ENCODE peak calls at places on chromosomes 2 and 18, in six cellular contexts. Z is GM23338, O is breast epithelium, V is cardiac muscle cell, N is left ventricle myocardium inferior, U is pancreas. K is an unnamed sample.

GRCh38 chr2:151771599-151772358 is 37.5 kb upstream of the NEB start:
- DNase-seq in Z (no peak), O (no peak), V (no peak), N (no peak), U (no peak), K (no peak)

GRCh38 chr2:47908682-47909081 is 2.4 kb upstream of the FBXO11 start:
- DNase-seq in Z (no peak), O (no peak), V (no peak), N (no peak), U (no peak), K (no peak)

GRCh38 chr18:75492897-75493296 is 65.4 kb upstream of the SMIM21 start:
- DNase-seq in Z (no peak), O (no peak), V (no peak), N (no peak), U (no peak), K (no peak)

GRCh38 chr18:77899972-77900754 is 650.5 kb downstream of the GALR1 start:
- DNase-seq in Z (peak), O (no peak), V (peak), N (peak), U (peak), K (peak)

GRCh38 chr18:7414459-7414858 is 152.7 kb upstream of the PTPRM start:
- DNase-seq in Z (no peak), O (no peak), V (no peak), N (peak), U (no peak), K (no peak)

GRCh38 chr18:74819433-74820059 is 221.9 kb downstream of the ZNF407 start:
- DNase-seq in Z (peak), O (no peak), V (peak), N (no peak), U (no peak), K (peak)

GRCh38 chr2:157246212-157247067 is 11.1 kb upstream of the GALNT5 start:
- DNase-seq in Z (peak), O (no peak), V (no peak), N (no peak), U (no peak), K (peak)

GRCh38 chr2:115214050-115214449 is 771.6 kb downstream of the DPP10 start:
- DNase-seq in Z (peak), O (no peak), V (no peak), N (no peak), U (no peak), K (peak)

GRCh38 chr2:144703852-144704324 is 184.0 kb upstream of the ZEB2 start:
- DNase-seq in Z (no peak), O (no peak), V (no peak), N (no peak), U (no peak), K (no peak)

GRCh38 chr2:18703555-18703954 is 114.2 kb upstream of the NT5C1B start:
- DNase-seq in Z (no peak), O (no peak), V (peak), N (no peak), U (no peak), K (no peak)

GRCh38 chr2:67776276-67776675 is 286.5 kb downstream of the C1D start:
- DNase-seq in Z (no peak), O (no peak), V (no peak), N (no peak), U (no peak), K (no peak)

GRCh38 chr2:128786800-128787478 is 468.3 kb upstream of the HS6ST1 start:
- DNase-seq in Z (peak), O (no peak), V (no peak), N (no peak), U (no peak), K (peak)

GRCh38 chr18:31291688-31292087 is 26.3 kb upstream of the DSG1 start:
- DNase-seq in Z (no peak), O (no peak), V (no peak), N (no peak), U (no peak), K (no peak)

GRCh38 chr18:76348267-76349066 is 146.6 kb downstream of the ZNF516 start:
- DNase-seq in Z (no peak), O (no peak), V (no peak), N (no peak), U (peak), K (peak)

DNA sequence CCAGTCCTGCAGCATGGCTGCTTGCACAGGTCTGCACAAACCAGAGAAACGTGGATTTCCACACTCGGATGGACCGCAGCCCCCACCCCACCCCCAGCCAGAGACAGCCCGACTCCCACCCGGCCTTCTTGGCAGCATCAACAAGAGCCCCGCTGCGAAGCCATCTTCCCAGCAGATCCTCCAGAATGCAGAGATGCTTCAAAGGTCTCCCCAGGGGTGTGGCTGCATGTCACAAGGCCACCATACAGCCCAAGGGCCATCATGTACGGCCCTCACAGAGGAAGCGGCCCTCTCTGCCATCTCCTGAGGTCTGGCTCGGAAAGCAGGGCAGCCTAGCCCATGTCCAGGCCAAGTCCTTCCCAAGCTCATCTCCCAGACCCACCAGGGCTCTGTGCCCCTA is 11.5 kb downstream of the DNMT3A start:
- DNase-seq in Z (no peak), O (no peak), V (no peak), N (peak), U (no peak), K (no peak)
- H3K27ac ChIP-seq in Z (no peak), O (no peak), V (no peak), N (no peak), U (no peak), K (no peak)

GRCh38 chr2:30181176-30181575 is 34.4 kb downstream of the YPEL5 start:
- DNase-seq in Z (no peak), O (no peak), V (no peak), N (no peak), U (no peak), K (no peak)

GRCh38 chr2:30180230-30180629 is 33.4 kb downstream of the YPEL5 start:
- DNase-seq in Z (no peak), O (no peak), V (no peak), N (peak), U (no peak), K (no peak)

GRCh38 chr2:30188292-30188691 is 41.5 kb downstream of the YPEL5 start:
- DNase-seq in Z (no peak), O (no peak), V (no peak), N (no peak), U (no peak), K (no peak)

GRCh38 chr2:30184035-30184434 is 37.2 kb downstream of the YPEL5 start:
- DNase-seq in Z (no peak), O (no peak), V (no peak), N (no peak), U (no peak), K (no peak)

DNA sequence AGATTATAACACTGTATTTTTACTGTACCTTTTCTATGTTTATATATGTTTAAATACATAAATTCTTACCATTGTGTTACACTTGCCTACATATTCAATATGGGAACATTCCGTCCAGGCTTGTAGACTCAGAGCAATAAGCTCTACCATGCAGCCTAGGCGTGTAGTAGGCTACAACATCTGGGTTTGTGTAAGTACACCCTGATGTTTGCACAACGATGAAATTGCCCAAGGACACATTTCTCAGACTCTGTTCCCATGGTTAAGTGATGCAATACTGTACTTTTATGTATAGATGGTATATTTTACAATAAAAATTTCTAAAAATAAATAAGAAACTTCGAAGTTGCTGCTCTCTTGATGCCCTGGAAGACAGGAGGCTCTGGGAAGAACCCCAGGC is 38.4 kb downstream of the YPEL5 start:
- DNase-seq in Z (no peak), O (no peak), V (no peak), N (no peak), U (no peak), K (no peak)
- H3K27ac ChIP-seq in Z (no peak), O (no peak), V (no peak), N (no peak), U (no peak), K (no peak)

GRCh38 chr2:209998596-209998995 is 3.8 kb upstream of the RPE start:
- DNase-seq in Z (no peak), O (no peak), V (no peak), N (no peak), U (no peak), K (no peak)

GRCh38 chr2:210000464-210001324 is 1.7 kb upstream of the RPE start:
- DNase-seq in Z (peak), O (no peak), V (no peak), N (no peak), U (peak), K (no peak)

GRCh38 chr2:210004893-210005292 is 2.5 kb downstream of the RPE start:
- DNase-seq in Z (no peak), O (no peak), V (no peak), N (no peak), U (no peak), K (no peak)

GRCh38 chr2:210003394-210003793 is 956 bp downstream of the RPE start:
- DNase-seq in Z (no peak), O (no peak), V (no peak), N (no peak), U (no peak), K (no peak)

GRCh38 chr2:210002158-210003157 is at the start of gene RPE:
- DNase-seq in Z (peak), O (peak), V (peak), N (peak), U (peak), K (peak)
- H3K27ac ChIP-seq in Z (peak), O (peak), V (peak), N (peak), U (peak), K (no peak)

DNA sequence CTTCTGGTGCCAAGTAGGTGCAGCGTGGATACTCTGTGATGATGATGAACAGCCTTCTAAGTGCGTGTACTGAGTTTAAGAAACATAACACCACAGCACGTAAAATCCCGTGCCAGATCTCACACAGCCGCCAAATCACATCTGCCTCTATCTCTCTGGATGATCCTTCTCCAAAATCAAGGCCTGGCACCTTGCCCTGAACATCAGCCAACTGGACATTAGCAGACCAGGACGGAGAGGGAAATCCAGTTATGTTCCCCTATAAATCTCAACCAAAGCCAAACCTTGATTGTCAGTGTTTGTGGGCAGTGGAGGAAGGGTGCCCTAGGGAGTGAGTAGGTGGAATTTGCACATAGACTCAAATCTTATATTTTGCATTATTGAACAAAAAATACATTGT is 164.3 kb downstream of the MIB1 start:
- DNase-seq in Z (no peak), O (no peak), V (no peak), N (no peak), U (peak), K (no peak)
- H3K27ac ChIP-seq in Z (no peak), O (no peak), V (no peak), N (no peak), U (no peak), K (no peak)

GRCh38 chr2:145751634-145752033 is 1231.7 kb upstream of the ZEB2 start:
- DNase-seq in Z (peak), O (no peak), V (no peak), N (no peak), U (no peak), K (peak)
- H3K27ac ChIP-seq in Z (no peak), O (peak), V (no peak), N (peak), U (peak), K (no peak)

GRCh38 chr2:218317232-218317630 is 24.9 kb upstream of the TMBIM1 start:
- DNase-seq in Z (no peak), O (no peak), V (no peak), N (no peak), U (no peak), K (no peak)
- H3K27ac ChIP-seq in Z (no peak), O (no peak), V (peak), N (no peak), U (no peak), K (no peak)

DNA sequence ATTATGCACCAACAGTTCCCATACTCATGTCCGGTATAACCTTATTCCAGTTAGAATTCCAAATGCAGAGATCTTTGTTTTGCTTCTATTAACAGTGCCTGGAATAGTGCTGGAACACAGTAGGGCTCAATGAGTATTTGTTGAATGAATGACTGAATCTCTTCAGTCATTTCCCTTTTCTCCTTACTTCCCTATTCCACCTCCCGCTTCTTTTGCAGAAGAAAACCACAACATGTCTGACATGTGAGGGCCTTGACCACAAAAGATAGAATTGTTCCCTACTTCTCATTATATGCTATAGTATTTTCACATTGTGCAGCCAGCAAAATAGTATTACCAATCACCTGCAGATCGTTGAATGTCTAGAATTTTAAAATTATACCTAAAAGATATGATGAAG is 19.5 kb upstream of the HNRNPLL start:
- DNase-seq in Z (no peak), O (no peak), V (no peak), N (no peak), U (no peak), K (no peak)
- H3K27ac ChIP-seq in Z (no peak), O (no peak), V (no peak), N (no peak), U (no peak), K (no peak)

GRCh38 chr2:69619725-69620124 is 23.8 kb downstream of the AAK1 start:
- DNase-seq in Z (no peak), O (no peak), V (peak), N (no peak), U (no peak), K (peak)
- H3K27ac ChIP-seq in Z (no peak), O (no peak), V (peak), N (peak), U (no peak), K (no peak)

DNA sequence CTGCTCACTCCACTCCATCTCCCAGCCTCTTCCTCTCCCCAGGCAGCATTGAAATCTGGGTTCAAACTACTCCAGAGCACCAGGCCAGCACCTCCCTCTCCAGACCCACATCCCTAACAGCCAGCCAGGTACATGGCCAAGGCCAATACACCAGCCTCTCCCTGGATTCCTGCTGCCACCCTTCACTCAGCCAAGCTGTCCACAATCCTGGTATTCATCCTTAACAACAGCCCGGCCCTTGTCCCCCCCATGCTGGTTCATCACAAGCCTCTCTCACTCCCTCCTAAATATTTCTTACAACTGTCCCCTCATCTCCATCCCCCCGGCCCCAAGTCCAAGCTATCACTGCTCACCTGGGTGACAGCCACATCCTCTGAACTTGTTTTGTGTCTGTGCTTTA is 129.9 kb upstream of the HAAO start:
- DNase-seq in Z (no peak), O (no peak), V (no peak), N (no peak), U (no peak), K (no peak)
- H3K27ac ChIP-seq in Z (no peak), O (peak), V (no peak), N (peak), U (no peak), K (no peak)